ENCODE peak calls at places on chromosomes 2 and 18, in nine cellular contexts. One of them, this sample, is unnamed.

GRCh38 chr2:58535182-58535581 is 294.1 kb upstream of the FANCL start:
- DNase-seq in suprapubic skin: no peak
- DNase-seq in IMR-90: no peak
- DNase-seq in tibial nerve: no peak
- DNase-seq in NB4: no peak
- DNase-seq in H1: no peak
- DNase-seq in right lobe of liver: no peak
- DNase-seq in prostate gland: no peak
- DNase-seq in GM12891: no peak
- DNase-seq in this sample: no peak

GRCh38 chr2:186349508-186349907 is 136.6 kb upstream of the ZC3H15 start:
- DNase-seq in IMR-90: peak
- DNase-seq in tibial nerve: no peak
- DNase-seq in NB4: peak
- DNase-seq in suprapubic skin: no peak
- DNase-seq in H1: no peak
- DNase-seq in GM12891: no peak
- DNase-seq in right lobe of liver: no peak
- DNase-seq in prostate gland: no peak
- DNase-seq in this sample: no peak

GRCh38 chr2:119679846-119680245 is 845 bp downstream of the TMEM177 start:
- DNase-seq in IMR-90: no peak
- DNase-seq in right lobe of liver: no peak
- DNase-seq in suprapubic skin: no peak
- DNase-seq in NB4: no peak
- DNase-seq in H1: no peak
- DNase-seq in tibial nerve: no peak
- DNase-seq in GM12891: no peak
- DNase-seq in prostate gland: no peak
- DNase-seq in this sample: no peak

GRCh38 chr18:50429207-50429948 is 54.5 kb downstream of the SKA1 start:
- DNase-seq in tibial nerve: no peak
- DNase-seq in prostate gland: peak
- DNase-seq in IMR-90: peak
- DNase-seq in GM12891: no peak
- DNase-seq in NB4: peak
- DNase-seq in H1: no peak
- DNase-seq in right lobe of liver: no peak
- DNase-seq in suprapubic skin: no peak
- DNase-seq in this sample: no peak

GRCh38 chr2:191167766-191168165 is 17.0 kb upstream of the STAT4 start:
- DNase-seq in prostate gland: no peak
- DNase-seq in H1: no peak
- DNase-seq in IMR-90: peak
- DNase-seq in GM12891: no peak
- DNase-seq in right lobe of liver: no peak
- DNase-seq in NB4: no peak
- DNase-seq in suprapubic skin: no peak
- DNase-seq in tibial nerve: no peak
- DNase-seq in this sample: peak

GRCh38 chr2:201881731-201882130 is 75.4 kb downstream of the CDK15 start:
- DNase-seq in right lobe of liver: no peak
- DNase-seq in suprapubic skin: peak
- DNase-seq in tibial nerve: no peak
- DNase-seq in H1: no peak
- DNase-seq in NB4: no peak
- DNase-seq in prostate gland: no peak
- DNase-seq in IMR-90: peak
- DNase-seq in GM12891: no peak
- DNase-seq in this sample: no peak

GRCh38 chr2:207046642-207047213 is 107.4 kb downstream of the CPO start:
- DNase-seq in NB4: peak
- DNase-seq in IMR-90: no peak
- DNase-seq in suprapubic skin: no peak
- DNase-seq in H1: no peak
- DNase-seq in prostate gland: no peak
- DNase-seq in right lobe of liver: no peak
- DNase-seq in tibial nerve: no peak
- DNase-seq in GM12891: no peak
- DNase-seq in this sample: no peak

GRCh38 chr2:9573840-9574239 is 18.2 kb upstream of the ADAM17 start:
- DNase-seq in GM12891: no peak
- DNase-seq in H1: no peak
- DNase-seq in prostate gland: no peak
- DNase-seq in tibial nerve: no peak
- DNase-seq in NB4: no peak
- DNase-seq in IMR-90: no peak
- DNase-seq in right lobe of liver: no peak
- DNase-seq in suprapubic skin: no peak
- DNase-seq in this sample: no peak

GRCh38 chr18:63421514-63421913 is 762 bp downstream of the VPS4B start:
- DNase-seq in suprapubic skin: no peak
- DNase-seq in NB4: peak
- DNase-seq in H1: no peak
- DNase-seq in prostate gland: no peak
- DNase-seq in tibial nerve: no peak
- DNase-seq in GM12891: no peak
- DNase-seq in IMR-90: no peak
- DNase-seq in right lobe of liver: no peak
- DNase-seq in this sample: no peak

GRCh38 chr2:5520352-5520996 is 171.7 kb upstream of the SOX11 start:
- DNase-seq in NB4: no peak
- DNase-seq in prostate gland: no peak
- DNase-seq in IMR-90: peak
- DNase-seq in GM12891: no peak
- DNase-seq in tibial nerve: no peak
- DNase-seq in H1: no peak
- DNase-seq in suprapubic skin: no peak
- DNase-seq in right lobe of liver: no peak
- DNase-seq in this sample: no peak

GRCh38 chr2:46229134-46230063 is 67.8 kb upstream of the EPAS1 start:
- DNase-seq in H1: peak
- DNase-seq in right lobe of liver: no peak
- DNase-seq in suprapubic skin: no peak
- DNase-seq in NB4: peak
- DNase-seq in prostate gland: no peak
- DNase-seq in tibial nerve: no peak
- DNase-seq in GM12891: no peak
- DNase-seq in IMR-90: peak
- DNase-seq in this sample: no peak

GRCh38 chr18:36294031-36294430 is 3.5 kb upstream of the FHOD3 start:
- DNase-seq in right lobe of liver: no peak
- DNase-seq in GM12891: no peak
- DNase-seq in prostate gland: no peak
- DNase-seq in H1: no peak
- DNase-seq in IMR-90: peak
- DNase-seq in tibial nerve: no peak
- DNase-seq in NB4: no peak
- DNase-seq in suprapubic skin: no peak
- DNase-seq in this sample: no peak

GRCh38 chr2:217994776-217995274 is 8.0 kb downstream of the TNS1 start:
- DNase-seq in IMR-90: peak
- DNase-seq in NB4: no peak
- DNase-seq in H1: no peak
- DNase-seq in prostate gland: no peak
- DNase-seq in suprapubic skin: no peak
- DNase-seq in right lobe of liver: no peak
- DNase-seq in tibial nerve: no peak
- DNase-seq in GM12891: no peak
- DNase-seq in this sample: no peak

GRCh38 chr18:76670564-76671288 is 151.6 kb upstream of the ZNF236 start:
- DNase-seq in IMR-90: no peak
- DNase-seq in tibial nerve: peak
- DNase-seq in NB4: no peak
- DNase-seq in right lobe of liver: no peak
- DNase-seq in prostate gland: no peak
- DNase-seq in H1: no peak
- DNase-seq in GM12891: no peak
- DNase-seq in suprapubic skin: no peak
- DNase-seq in this sample: peak

GRCh38 chr2:127381762-127382161 is 6.0 kb downstream of the MAP3K2 start:
- DNase-seq in right lobe of liver: no peak
- DNase-seq in NB4: no peak
- DNase-seq in H1: no peak
- DNase-seq in suprapubic skin: no peak
- DNase-seq in tibial nerve: no peak
- DNase-seq in GM12891: no peak
- DNase-seq in IMR-90: no peak
- DNase-seq in prostate gland: no peak
- DNase-seq in this sample: no peak

DNA sequence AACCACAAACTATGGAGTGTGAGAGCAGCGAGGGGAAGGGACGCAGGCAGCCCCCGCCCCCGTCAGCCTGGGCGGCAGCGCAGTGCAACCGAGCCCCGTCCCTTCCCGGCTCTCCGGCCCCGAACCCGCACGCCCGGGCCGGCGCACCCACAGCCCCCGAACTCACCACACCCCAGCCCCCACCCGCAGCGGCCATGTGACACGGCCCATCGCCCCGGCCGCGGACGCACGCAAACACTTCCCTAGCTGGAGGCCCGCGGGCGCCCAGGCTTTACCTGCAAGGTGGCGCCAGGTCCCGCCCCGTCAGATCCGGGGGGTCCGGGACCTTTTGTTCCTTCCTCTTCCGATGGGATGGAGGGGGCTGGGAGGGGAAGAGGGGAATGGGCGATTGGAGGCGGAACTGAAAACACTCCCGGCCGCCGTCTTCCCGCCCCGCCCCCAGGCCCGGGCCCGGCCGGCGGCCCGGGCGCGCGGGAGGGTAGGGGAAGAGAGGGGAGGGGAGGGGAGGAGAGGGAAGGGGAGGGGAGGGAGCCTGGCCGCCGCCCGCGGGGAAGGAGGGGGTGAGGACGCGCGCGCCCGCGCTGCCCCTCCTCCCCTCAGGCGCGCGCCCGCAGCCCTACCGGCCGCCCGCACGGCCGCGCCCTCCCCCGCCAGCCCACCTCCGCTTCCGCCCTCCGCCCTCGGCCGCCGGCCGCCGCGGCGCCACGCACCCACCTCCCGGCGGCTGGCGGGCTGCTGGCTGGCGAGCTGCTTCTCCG is at the start of gene SMAD2:
- DNase-seq in right lobe of liver: peak
- DNase-seq in prostate gland: peak
- DNase-seq in GM12891: peak
- DNase-seq in H1: peak
- DNase-seq in IMR-90: peak
- DNase-seq in tibial nerve: peak
- DNase-seq in suprapubic skin: peak
- DNase-seq in NB4: peak
- DNase-seq in this sample: peak
- TF ChIP-seq POLR2A in right lobe of liver: peak
- TF ChIP-seq POLR2A in prostate gland: peak
- TF ChIP-seq POLR2A in GM12891: no peak
- TF ChIP-seq POLR2A in H1: no peak
- TF ChIP-seq POLR2A in IMR-90: no peak
- TF ChIP-seq POLR2A in tibial nerve: no peak
- TF ChIP-seq POLR2A in suprapubic skin: peak
- TF ChIP-seq POLR2A in NB4: no peak
- TF ChIP-seq POLR2A in this sample: no peak

GRCh38 chr18:44245026-44245425 is 435.7 kb upstream of the SETBP1 start:
- DNase-seq in GM12891: no peak
- DNase-seq in NB4: no peak
- DNase-seq in suprapubic skin: no peak
- DNase-seq in H1: no peak
- DNase-seq in prostate gland: no peak
- DNase-seq in tibial nerve: no peak
- DNase-seq in IMR-90: no peak
- DNase-seq in right lobe of liver: no peak
- DNase-seq in this sample: no peak

GRCh38 chr18:44241041-44241440 is 439.6 kb upstream of the SETBP1 start:
- DNase-seq in H1: no peak
- DNase-seq in tibial nerve: no peak
- DNase-seq in right lobe of liver: no peak
- DNase-seq in IMR-90: no peak
- DNase-seq in suprapubic skin: no peak
- DNase-seq in prostate gland: no peak
- DNase-seq in GM12891: no peak
- DNase-seq in NB4: no peak
- DNase-seq in this sample: no peak

DNA sequence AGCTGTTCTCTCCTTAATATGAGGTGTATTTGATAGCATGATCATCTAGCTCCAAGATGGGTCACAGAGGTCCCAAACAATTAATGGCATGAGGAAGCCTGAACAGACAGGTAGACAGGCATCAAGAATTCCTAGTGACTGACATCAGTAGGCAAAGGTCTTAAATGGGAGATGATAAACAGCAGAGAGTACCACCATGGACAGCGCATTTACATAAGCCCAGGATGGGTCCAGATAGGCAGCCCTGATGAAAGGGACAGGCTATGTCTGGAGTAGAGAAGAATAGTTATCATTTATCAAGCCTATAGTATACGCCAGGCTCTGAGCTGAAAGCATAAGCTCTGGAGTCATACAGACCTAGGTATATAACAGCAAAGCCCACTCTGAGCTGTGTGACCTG is 434.7 kb upstream of the SETBP1 start:
- DNase-seq in H1: no peak
- DNase-seq in right lobe of liver: no peak
- DNase-seq in IMR-90: no peak
- DNase-seq in NB4: peak
- DNase-seq in tibial nerve: no peak
- DNase-seq in GM12891: no peak
- DNase-seq in prostate gland: no peak
- DNase-seq in suprapubic skin: no peak
- DNase-seq in this sample: no peak
- TF ChIP-seq POLR2A in H1: no peak
- TF ChIP-seq POLR2A in right lobe of liver: no peak
- TF ChIP-seq POLR2A in IMR-90: no peak
- TF ChIP-seq POLR2A in NB4: no peak
- TF ChIP-seq POLR2A in tibial nerve: no peak
- TF ChIP-seq POLR2A in GM12891: no peak
- TF ChIP-seq POLR2A in prostate gland: no peak
- TF ChIP-seq POLR2A in suprapubic skin: no peak
- TF ChIP-seq POLR2A in this sample: no peak

GRCh38 chr2:163735692-163736432 is at the start of gene FIGN:
- DNase-seq in suprapubic skin: peak
- DNase-seq in right lobe of liver: peak
- DNase-seq in IMR-90: peak
- DNase-seq in prostate gland: peak
- DNase-seq in GM12891: no peak
- DNase-seq in H1: peak
- DNase-seq in tibial nerve: peak
- DNase-seq in NB4: no peak
- DNase-seq in this sample: peak
- TF ChIP-seq POLR2A in suprapubic skin: no peak
- TF ChIP-seq POLR2A in right lobe of liver: peak
- TF ChIP-seq POLR2A in IMR-90: peak
- TF ChIP-seq POLR2A in prostate gland: no peak
- TF ChIP-seq POLR2A in GM12891: no peak
- TF ChIP-seq POLR2A in H1: peak
- TF ChIP-seq POLR2A in tibial nerve: peak
- TF ChIP-seq POLR2A in NB4: no peak
- TF ChIP-seq POLR2A in this sample: no peak

DNA sequence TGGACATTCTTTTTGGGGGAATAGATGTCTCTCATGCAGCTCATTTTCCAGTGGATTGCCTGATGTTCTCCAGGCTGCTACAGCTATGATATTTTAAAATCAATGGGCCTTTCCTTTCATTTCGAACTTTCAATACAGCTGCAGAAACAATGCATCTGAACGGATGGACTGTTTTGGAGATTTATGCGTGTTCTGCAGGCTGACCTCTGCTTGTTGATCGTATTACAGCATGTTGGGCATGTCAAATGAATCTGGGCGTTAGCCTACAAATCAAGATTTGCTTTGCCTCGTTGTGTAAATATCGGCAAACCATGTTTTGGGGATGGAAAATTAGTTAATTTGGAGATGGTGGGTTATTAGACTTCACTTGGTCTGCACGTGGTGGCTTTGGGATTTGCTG is 129.2 kb downstream of the AGAP1 start:
- DNase-seq in GM12891: no peak
- DNase-seq in H1: no peak
- DNase-seq in suprapubic skin: no peak
- DNase-seq in right lobe of liver: no peak
- DNase-seq in NB4: no peak
- DNase-seq in IMR-90: no peak
- DNase-seq in prostate gland: no peak
- DNase-seq in tibial nerve: no peak
- DNase-seq in this sample: no peak
- TF ChIP-seq POLR2A in GM12891: no peak
- TF ChIP-seq POLR2A in H1: no peak
- TF ChIP-seq POLR2A in suprapubic skin: no peak
- TF ChIP-seq POLR2A in right lobe of liver: no peak
- TF ChIP-seq POLR2A in NB4: no peak
- TF ChIP-seq POLR2A in IMR-90: no peak
- TF ChIP-seq POLR2A in prostate gland: no peak
- TF ChIP-seq POLR2A in tibial nerve: no peak
- TF ChIP-seq POLR2A in this sample: no peak

This sample was measured in lower leg skin.